ENCODE peak calls at places on chromosomes 5 and 9, in seven cellular contexts. Z, Q, P, C, E, N and U are unnamed samples.

GRCh38 chr9:132877818-132878694 is at the start of gene AK8:
- DNase-seq in E (peak; percentile 42), Z (peak; percentile 78), N (peak; percentile 76), C (peak; percentile 75), Q (no peak), P (peak; percentile 70), U (peak; percentile 88)

GRCh38 chr5:170067152-170067551 is 38.5 kb upstream of the FOXI1 start:
- DNase-seq in Z (no peak), N (no peak), P (no peak), E (no peak), C (no peak), Q (no peak), U (no peak)

GRCh38 chr9:137064027-137064879 is 6.1 kb downstream of the SAPCD2 start:
- DNase-seq in E (no peak), Q (no peak), P (peak; percentile 75), N (peak; percentile 51), Z (peak; percentile 64), C (peak; percentile 77), U (peak; percentile 86)

GRCh38 chr5:55308254-55308836 is 556 bp downstream of the MTREX start:
- DNase-seq in E (peak; percentile 22), P (no peak), Z (peak; percentile 39), C (no peak), Q (no peak), N (peak; percentile 22), U (peak; percentile 5)

GRCh38 chr5:101590384-101590783 is 687.3 kb upstream of the ST8SIA4 start:
- DNase-seq in Q (no peak), P (no peak), N (no peak), E (no peak), Z (no peak), C (no peak), U (no peak)

GRCh38 chr5:93092349-93093105 is 488.5 kb downstream of the NR2F1-AS1 start:
- DNase-seq in Q (no peak), C (no peak), Z (peak; percentile 25), P (no peak), N (peak; percentile 78), E (peak; percentile 56), U (no peak)

GRCh38 chr5:132013006-132013689 is 1.7 kb upstream of the ACSL6 start:
- DNase-seq in E (no peak), P (no peak), C (no peak), Z (no peak), N (no peak), Q (peak; percentile 69), U (no peak)

GRCh38 chr5:146109379-146109778 is 4.0 kb upstream of the PLAC8L1 start:
- DNase-seq in Q (no peak), Z (no peak), N (no peak), C (no peak), P (no peak), E (no peak), U (no peak)

GRCh38 chr9:3931996-3932906 is 367.6 kb downstream of the GLIS3 start:
- DNase-seq in N (no peak), Q (no peak), P (no peak), Z (no peak), E (peak; percentile 58), C (no peak), U (no peak)

GRCh38 chr5:41334758-41335157 is 121.4 kb upstream of the C6 start:
- DNase-seq in C (peak; percentile 34), Q (no peak), P (no peak), E (no peak), Z (no peak), N (peak; percentile 65), U (no peak)

GRCh38 chr9:105307731-105308130 is 63.3 kb downstream of the SLC44A1 start:
- DNase-seq in Q (no peak), E (no peak), P (no peak), N (no peak), Z (no peak), C (no peak), U (no peak)

GRCh38 chr9:93126825-93127368 is 7.2 kb downstream of the NINJ1 start:
- DNase-seq in N (no peak), P (peak; percentile 14), C (peak; percentile 16), Q (no peak), E (no peak), Z (no peak), U (peak; percentile 51)

GRCh38 chr5:119396265-119396664 is 40.4 kb downstream of the TNFAIP8 start:
- DNase-seq in C (no peak), N (no peak), Q (no peak), E (no peak), Z (no peak), P (no peak), U (no peak)

GRCh38 chr9:92659601-92660000 is 10.3 kb downstream of the IPPK start:
- DNase-seq in N (no peak), Z (no peak), P (no peak), C (no peak), E (no peak), Q (no peak), U (peak; percentile 31)

GRCh38 chr9:134967547-134967930 is 49.8 kb upstream of the FCN1 start:
- DNase-seq in E (no peak), Q (no peak), Z (no peak), P (no peak), C (no peak), N (no peak), U (no peak)

GRCh38 chr5:119031905-119032304 is 39.0 kb upstream of the DMXL1 start:
- DNase-seq in Z (peak; percentile 18), E (no peak), C (no peak), Q (no peak), N (no peak), P (no peak), U (no peak)

GRCh38 chr9:95043826-95044225 is 273.7 kb downstream of the FANCC start:
- DNase-seq in C (no peak), P (peak; percentile 66), Z (peak; percentile 45), E (no peak), Q (no peak), N (no peak), U (no peak)

GRCh38 chr9:4084440-4084818 is 215.4 kb downstream of the GLIS3 start:
- DNase-seq in C (peak; percentile 25), N (peak; percentile 91), E (peak; percentile 16), Z (no peak), Q (no peak), P (no peak), U (no peak)

GRCh38 chr5:126780165-126780827 is 3.4 kb downstream of the LMNB1 start:
- DNase-seq in N (peak; percentile 84), Q (no peak), E (peak; percentile 68), Z (peak; percentile 72), C (no peak), P (peak; percentile 49), U (no peak)

GRCh38 chr5:53350408-53350807 is 130.0 kb upstream of the FST start:
- DNase-seq in E (no peak), P (no peak), Q (no peak), N (no peak), Z (no peak), C (no peak), U (no peak)

GRCh38 chr5:103224118-103224893 is 34.3 kb upstream of the MACIR start:
- DNase-seq in C (no peak), N (peak; percentile 93), Q (no peak), Z (peak; percentile 71), E (peak; percentile 73), P (peak; percentile 43), U (peak; percentile 47)

GRCh38 chr9:93600504-93600903 is 24.1 kb downstream of the PHF2 start:
- DNase-seq in P (no peak), Z (no peak), N (no peak), C (no peak), E (no peak), Q (no peak), U (no peak)

GRCh38 chr5:123460296-123460729 is 37.1 kb upstream of the CEP120 start:
- DNase-seq in Z (peak; percentile 69), Q (no peak), N (peak; percentile 46), P (peak; percentile 31), E (no peak), C (no peak), U (no peak)

GRCh38 chr9:6128030-6128429 is 87.6 kb upstream of the IL33 start:
- DNase-seq in C (no peak), Q (no peak), Z (no peak), N (no peak), E (no peak), P (no peak), U (no peak)

GRCh38 chr9:6123402-6123801 is 92.2 kb upstream of the IL33 start:
- DNase-seq in N (no peak), Q (no peak), E (no peak), Z (no peak), C (no peak), P (no peak), U (no peak)

GRCh38 chr9:6121707-6122106 is 93.9 kb upstream of the IL33 start:
- DNase-seq in E (no peak), P (no peak), Z (no peak), N (peak; percentile 70), Q (no peak), C (no peak), U (no peak)

GRCh38 chr9:6126377-6126776 is 89.2 kb upstream of the IL33 start:
- DNase-seq in P (no peak), Z (no peak), Q (no peak), E (no peak), C (no peak), N (no peak), U (no peak)
- TF ChIP-seq CTCF in P (no peak), Z (no peak), Q (no peak), E (no peak), C (no peak), N (no peak), U (no peak)

GRCh38 chr5:175728885-175729828 is 71.3 kb downstream of the HRH2 start:
- DNase-seq in C (no peak), E (peak; percentile 8), P (no peak), Q (no peak), Z (no peak), N (peak; percentile 5), U (peak; percentile 64)
- TF ChIP-seq CTCF in C (no peak), E (no peak), P (no peak), Q (no peak), Z (no peak), N (no peak), U (peak; percentile 31)

GRCh38 chr5:153938131-153938842 is 100.4 kb downstream of the FAM114A2 start:
- DNase-seq in E (peak; percentile 3), P (no peak), N (no peak), Z (no peak), Q (no peak), C (no peak), U (no peak)
- TF ChIP-seq CTCF in E (no peak), P (no peak), N (no peak), Z (no peak), Q (no peak), C (no peak), U (no peak)

GRCh38 chr9:123091459-123091858 is 58.0 kb downstream of the GPR21 start:
- DNase-seq in E (no peak), C (no peak), Z (no peak), P (no peak), Q (no peak), N (no peak), U (no peak)
- TF ChIP-seq CTCF in E (peak; percentile 44), C (no peak), Z (peak; percentile 34), P (no peak), Q (no peak), N (peak; percentile 15), U (no peak)

DNA sequence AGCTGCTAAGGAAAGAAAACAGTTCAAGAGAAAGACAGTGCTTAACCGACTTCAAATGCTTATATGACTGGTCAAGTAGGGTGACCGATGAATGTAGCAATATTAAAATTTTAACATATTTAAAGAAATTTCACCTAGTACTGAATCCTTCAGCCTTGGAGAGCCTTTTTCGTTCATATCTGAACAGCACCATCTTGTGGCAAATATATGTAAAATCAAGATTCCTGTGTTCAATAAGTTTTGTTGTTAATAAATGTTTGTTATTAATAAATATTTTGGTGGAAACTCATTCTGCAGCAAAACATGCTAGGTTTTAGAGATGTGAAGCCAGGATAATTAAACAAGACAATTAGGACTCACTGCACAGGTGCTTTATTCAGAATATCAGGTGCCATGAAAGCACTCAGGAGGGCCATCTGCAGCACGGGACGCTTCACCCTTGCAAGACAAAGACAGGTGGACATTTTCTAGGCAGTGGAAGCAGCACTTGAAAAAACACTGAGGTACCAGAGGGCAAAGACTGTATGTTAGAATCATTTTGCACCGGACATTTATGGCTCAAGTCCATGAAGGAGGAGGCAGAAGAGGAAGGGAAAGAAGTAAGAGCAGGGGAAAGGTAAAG is 15.6 kb downstream of the TICAM2 start:
- DNase-seq in E (peak; percentile 55), P (no peak), C (no peak), Q (no peak), Z (peak; percentile 18), N (peak; percentile 64), U (no peak)
- TF ChIP-seq CTCF in E (peak; percentile 89), P (peak; percentile 60), C (peak; percentile 72), Q (peak; percentile 33), Z (peak; percentile 85), N (peak; percentile 37), U (peak; percentile 54)